ENCODE peak calls at places on chromosomes 12 and 14, in four cellular contexts. H is activated CD8-positive, alpha-beta T cell treated with anti-CD3 and anti-CD28 coated beads for 36 hours; Z is transverse colon; A is WTC11. O is an unnamed sample.

GRCh38 chr12:132390287-132391076 is 61.1 kb upstream of the GALNT9 start:
- DNase-seq in H (no peak), Z (no peak), A (no peak), O (no peak)

GRCh38 chr12:6767301-6767591 is 1.1 kb downstream of the PTMS start:
- DNase-seq in H (no peak), Z (no peak), A (no peak), O (no peak)

GRCh38 chr12:110270125-110270962 is 10.7 kb upstream of the ATP2A2 start:
- DNase-seq in H (no peak), Z (no peak), A (no peak), O (no peak)

GRCh38 chr12:78483767-78484315 is 380.7 kb upstream of the SYT1 start:
- DNase-seq in H (no peak), Z (no peak), A (no peak), O (no peak)

GRCh38 chr12:76480800-76481199 is 78.8 kb downstream of the OSBPL8 start:
- DNase-seq in H (no peak), Z (no peak), A (no peak), O (no peak)

GRCh38 chr14:63542231-63542999 is 762 bp downstream of the PPP2R5E start:
- DNase-seq in H (peak; percentile 24), Z (peak; percentile 36), A (peak; percentile 36), O (peak; percentile 35)

GRCh38 chr12:56935157-56935556 is 949 bp upstream of the SDR9C7 start:
- DNase-seq in H (no peak), Z (no peak), A (no peak), O (no peak)

GRCh38 chr12:52971701-52972329 is 22.9 kb downstream of the KRT18 start:
- DNase-seq in H (no peak), Z (peak; percentile 51), A (no peak), O (no peak)

GRCh38 chr12:124550123-124551089 is 17.0 kb downstream of the NCOR2 start:
- DNase-seq in H (no peak), Z (no peak), A (no peak), O (no peak)

GRCh38 chr12:20007331-20007730 is 361.0 kb upstream of the PDE3A start:
- DNase-seq in H (no peak), Z (no peak), A (no peak), O (no peak)

GRCh38 chr12:109179927-109180326 is 63.5 kb downstream of the ACACB start:
- DNase-seq in H (no peak), Z (no peak), A (no peak), O (no peak)

GRCh38 chr12:27493260-27493935 is 30.6 kb upstream of the PPFIBP1 start:
- DNase-seq in H (no peak), Z (no peak), A (no peak), O (no peak)

GRCh38 chr14:83463500-83464098 is 1929.9 kb upstream of the SEL1L start:
- DNase-seq in H (peak; percentile 37), Z (no peak), A (peak; percentile 59), O (peak; percentile 3)

GRCh38 chr12:101172316-101172715 is 37.7 kb downstream of the SLC5A8 start:
- DNase-seq in H (no peak), Z (peak; percentile 21), A (peak; percentile 75), O (peak; percentile 7)

GRCh38 chr12:120468271-120468845 is 1.2 kb downstream of the SRSF9 start:
- DNase-seq in H (peak; percentile 44), Z (peak; percentile 43), A (peak; percentile 33), O (peak; percentile 48)

GRCh38 chr14:74326369-74327152 is 21.7 kb upstream of the VRTN start:
- DNase-seq in H (no peak), Z (no peak), A (peak; percentile 89), O (no peak)

GRCh38 chr12:89064780-89065179 is 287.5 kb downstream of the DUSP6 start:
- DNase-seq in H (peak; percentile 26), Z (no peak), A (no peak), O (no peak)

GRCh38 chr14:45249847-45250575 is 3.0 kb downstream of the MIS18BP1 start:
- DNase-seq in H (no peak), Z (no peak), A (no peak), O (peak; percentile 8)

GRCh38 chr14:51304428-51304827 is 64.4 kb downstream of the TMX1 start:
- DNase-seq in H (peak; percentile 60), Z (no peak), A (no peak), O (no peak)

GRCh38 chr14:104527857-104528459 is 51.6 kb upstream of the C14orf180 start:
- DNase-seq in H (no peak), Z (no peak), A (no peak), O (no peak)

GRCh38 chr14:77059276-77059934 is 30.9 kb upstream of the IRF2BPL start:
- DNase-seq in H (no peak), Z (no peak), A (peak; percentile 61), O (no peak)

GRCh38 chr12:65602579-65603295 is 221.5 kb upstream of the HMGA2 start:
- DNase-seq in H (peak; percentile 61), Z (peak; percentile 80), A (peak; percentile 77), O (peak; percentile 60)

GRCh38 chr12:92603741-92604432 is 98.9 kb upstream of the PLEKHG7 start:
- DNase-seq in H (no peak), Z (no peak), A (no peak), O (no peak)

GRCh38 chr12:123269395-123269892 is 2.2 kb downstream of the CDK2AP1 start:
- DNase-seq in H (peak; percentile 70), Z (peak; percentile 63), A (peak; percentile 78), O (peak; percentile 80)
- TF ChIP-seq CTCF in H (peak; percentile 31), Z (peak; percentile 18), A (no peak), O (no peak)

DNA sequence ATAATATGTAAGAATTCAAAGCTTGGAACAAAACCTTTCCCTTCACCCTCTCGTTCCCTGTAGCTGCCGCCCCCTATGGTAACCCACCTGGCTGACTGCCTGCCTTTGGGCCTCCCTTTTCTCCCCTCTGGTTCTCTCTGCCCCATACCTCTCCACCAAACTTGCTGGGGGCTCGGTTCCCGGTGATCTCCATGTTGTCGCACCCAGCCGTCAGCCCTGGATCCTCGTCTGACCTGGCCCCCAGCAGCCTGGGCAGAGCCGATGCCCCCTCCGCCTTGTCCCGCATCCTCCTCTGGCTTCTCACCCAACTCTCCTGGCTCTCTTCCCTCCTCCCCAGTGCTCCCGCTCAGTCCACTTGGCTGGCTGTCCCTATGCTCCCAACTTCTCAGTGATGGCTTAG is 4.5 kb downstream of the CYP46A1 start:
- DNase-seq in H (no peak), Z (no peak), A (no peak), O (no peak)
- TF ChIP-seq CTCF in H (no peak), Z (no peak), A (no peak), O (no peak)

GRCh38 chr12:49984960-49985359 is 12.2 kb downstream of the AQP6 start:
- DNase-seq in H (no peak), Z (no peak), A (no peak), O (no peak)
- TF ChIP-seq CTCF in H (no peak), Z (no peak), A (no peak), O (no peak)

DNA sequence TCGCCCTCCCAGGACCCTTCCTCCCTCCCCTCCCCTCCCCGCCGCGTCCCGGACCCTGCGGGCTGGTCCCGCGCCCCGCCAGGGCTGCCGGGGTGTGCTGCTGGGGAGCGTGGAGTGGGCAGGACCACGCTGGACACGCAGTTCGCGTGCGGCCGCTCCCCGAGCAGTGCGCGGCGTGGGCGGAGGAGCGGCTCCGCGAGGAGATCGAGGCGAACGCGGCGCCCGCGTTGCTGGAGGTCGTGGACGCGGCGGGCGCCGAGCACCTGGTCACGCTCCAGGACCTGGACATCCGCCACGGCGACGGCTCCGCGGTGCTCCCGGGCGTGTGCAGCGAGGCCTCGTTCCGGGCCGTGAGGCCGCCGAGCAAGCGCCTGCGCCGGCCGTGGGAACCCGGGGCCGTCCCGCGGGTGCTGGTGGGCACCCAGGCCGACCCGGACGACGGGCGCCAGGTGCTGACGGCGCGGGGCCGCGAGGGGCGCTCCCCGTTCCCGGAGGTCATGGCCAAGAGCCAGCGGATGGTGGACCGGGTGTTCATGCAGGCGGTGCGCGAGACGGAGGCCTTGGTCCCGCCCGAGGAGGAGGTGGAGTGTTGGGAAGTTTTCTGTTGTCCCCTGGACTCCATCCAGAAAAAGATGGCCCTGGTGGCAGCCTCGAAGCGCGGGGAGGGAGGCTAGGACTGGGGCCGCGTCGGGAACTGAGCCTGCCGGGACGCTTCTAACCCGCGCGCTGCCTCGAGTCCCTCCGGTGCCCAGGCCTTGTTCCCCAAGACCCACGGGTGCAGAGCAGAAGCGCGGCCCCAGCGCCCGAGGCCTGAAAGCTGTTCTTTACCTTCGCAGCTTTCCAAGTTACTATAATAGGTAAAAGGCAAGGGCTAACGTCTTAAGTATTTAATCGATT is 54.7 kb upstream of the EIF5 start:
- DNase-seq in H (no peak), Z (no peak), A (peak; percentile 52), O (no peak)
- TF ChIP-seq CTCF in H (no peak), Z (no peak), A (no peak), O (no peak)